ENCODE peak calls at places on chromosomes 3 and 15, in five cellular contexts. One of them, this sample, is unnamed.

GRCh38 chr3:120168611-120169010 is 74.4 kb upstream of the GSK3B start:
- DNase-seq in neural progenitor cell: no peak
- DNase-seq in foreskin fibroblast: no peak
- DNase-seq in astrocyte: no peak
- DNase-seq in thoracic aorta: no peak
- DNase-seq in this sample: no peak

GRCh38 chr3:63092545-63092944 is 185.6 kb upstream of the SYNPR start:
- DNase-seq in astrocyte: no peak
- DNase-seq in foreskin fibroblast: no peak
- DNase-seq in neural progenitor cell: peak
- DNase-seq in thoracic aorta: no peak
- DNase-seq in this sample: no peak

GRCh38 chr3:136584728-136585127 is 167.4 kb downstream of the STAG1 start:
- DNase-seq in foreskin fibroblast: no peak
- DNase-seq in astrocyte: no peak
- DNase-seq in neural progenitor cell: no peak
- DNase-seq in thoracic aorta: no peak
- DNase-seq in this sample: no peak

GRCh38 chr15:32669870-32670623 is 28.5 kb downstream of the SCG5 start:
- DNase-seq in thoracic aorta: no peak
- DNase-seq in neural progenitor cell: peak
- DNase-seq in astrocyte: no peak
- DNase-seq in foreskin fibroblast: peak
- DNase-seq in this sample: no peak

GRCh38 chr3:42804831-42805821 is 836 bp upstream of the HIGD1A start:
- DNase-seq in neural progenitor cell: peak
- DNase-seq in astrocyte: no peak
- DNase-seq in foreskin fibroblast: no peak
- DNase-seq in thoracic aorta: no peak
- DNase-seq in this sample: no peak

GRCh38 chr3:71753716-71754609 is at the start of gene GPR27:
- DNase-seq in neural progenitor cell: peak
- DNase-seq in astrocyte: peak
- DNase-seq in foreskin fibroblast: peak
- DNase-seq in thoracic aorta: no peak
- DNase-seq in this sample: no peak

GRCh38 chr3:162142511-162142910 is 645.9 kb downstream of the OTOL1 start:
- DNase-seq in astrocyte: peak
- DNase-seq in thoracic aorta: no peak
- DNase-seq in foreskin fibroblast: peak
- DNase-seq in neural progenitor cell: no peak
- DNase-seq in this sample: no peak

GRCh38 chr15:61753018-61753710 is 307.1 kb downstream of the VPS13C start:
- DNase-seq in thoracic aorta: no peak
- DNase-seq in foreskin fibroblast: no peak
- DNase-seq in neural progenitor cell: no peak
- DNase-seq in astrocyte: no peak
- DNase-seq in this sample: no peak

GRCh38 chr3:147361671-147362420 is 44.5 kb downstream of the ZIC4 start:
- DNase-seq in astrocyte: no peak
- DNase-seq in neural progenitor cell: peak
- DNase-seq in thoracic aorta: no peak
- DNase-seq in foreskin fibroblast: no peak
- DNase-seq in this sample: no peak

GRCh38 chr3:103056953-103057450 is 622.2 kb downstream of the ZPLD1 start:
- DNase-seq in thoracic aorta: no peak
- DNase-seq in astrocyte: peak
- DNase-seq in neural progenitor cell: no peak
- DNase-seq in foreskin fibroblast: no peak
- DNase-seq in this sample: no peak

GRCh38 chr15:22866066-22866465 is 27.6 kb downstream of the NIPA2 start:
- DNase-seq in astrocyte: peak
- DNase-seq in neural progenitor cell: no peak
- DNase-seq in foreskin fibroblast: no peak
- DNase-seq in thoracic aorta: no peak
- DNase-seq in this sample: no peak

GRCh38 chr3:15042936-15043335 is 22.2 kb downstream of the MRPS25 start:
- DNase-seq in neural progenitor cell: no peak
- DNase-seq in astrocyte: peak
- DNase-seq in thoracic aorta: no peak
- DNase-seq in foreskin fibroblast: no peak
- DNase-seq in this sample: no peak

GRCh38 chr15:100383302-100384107 is 41.7 kb upstream of the ADAMTS17 start:
- DNase-seq in foreskin fibroblast: no peak
- DNase-seq in astrocyte: peak
- DNase-seq in neural progenitor cell: peak
- DNase-seq in thoracic aorta: no peak
- DNase-seq in this sample: no peak

GRCh38 chr3:9129366-9129765 is 120.1 kb downstream of the SRGAP3 start:
- DNase-seq in astrocyte: no peak
- DNase-seq in thoracic aorta: no peak
- DNase-seq in neural progenitor cell: no peak
- DNase-seq in foreskin fibroblast: no peak
- DNase-seq in this sample: no peak

GRCh38 chr15:65333441-65333820 is 29.0 kb downstream of the RNU5B-1 start:
- DNase-seq in foreskin fibroblast: no peak
- DNase-seq in astrocyte: no peak
- DNase-seq in neural progenitor cell: no peak
- DNase-seq in thoracic aorta: no peak
- DNase-seq in this sample: no peak

GRCh38 chr15:65331811-65332210 is 27.3 kb downstream of the RNU5B-1 start:
- DNase-seq in foreskin fibroblast: no peak
- DNase-seq in astrocyte: no peak
- DNase-seq in neural progenitor cell: no peak
- DNase-seq in thoracic aorta: no peak
- DNase-seq in this sample: no peak

GRCh38 chr15:65333863-65334262 is 29.4 kb downstream of the RNU5B-1 start:
- DNase-seq in thoracic aorta: no peak
- DNase-seq in astrocyte: no peak
- DNase-seq in foreskin fibroblast: no peak
- DNase-seq in neural progenitor cell: peak
- DNase-seq in this sample: no peak

GRCh38 chr15:65330934-65331645 is 26.6 kb downstream of the RNU5B-1 start:
- DNase-seq in thoracic aorta: no peak
- DNase-seq in foreskin fibroblast: no peak
- DNase-seq in astrocyte: no peak
- DNase-seq in neural progenitor cell: peak
- DNase-seq in this sample: no peak

GRCh38 chr15:65332662-65333440 is 28.4 kb downstream of the RNU5B-1 start:
- DNase-seq in astrocyte: no peak
- DNase-seq in neural progenitor cell: no peak
- DNase-seq in thoracic aorta: no peak
- DNase-seq in foreskin fibroblast: no peak
- DNase-seq in this sample: no peak
- TF ChIP-seq CTCF in astrocyte: no peak
- TF ChIP-seq CTCF in neural progenitor cell: no peak
- TF ChIP-seq CTCF in thoracic aorta: no peak
- TF ChIP-seq CTCF in foreskin fibroblast: no peak
- TF ChIP-seq CTCF in this sample: no peak

GRCh38 chr15:57272770-57273357 is 103.4 kb upstream of the CGNL1 start:
- DNase-seq in neural progenitor cell: no peak
- DNase-seq in astrocyte: no peak
- DNase-seq in thoracic aorta: no peak
- DNase-seq in foreskin fibroblast: no peak
- DNase-seq in this sample: no peak

GRCh38 chr15:57278439-57278838 is 97.9 kb upstream of the CGNL1 start:
- DNase-seq in foreskin fibroblast: no peak
- DNase-seq in astrocyte: no peak
- DNase-seq in thoracic aorta: no peak
- DNase-seq in neural progenitor cell: no peak
- DNase-seq in this sample: no peak

GRCh38 chr15:57273366-57273765 is 102.9 kb upstream of the CGNL1 start:
- DNase-seq in thoracic aorta: no peak
- DNase-seq in astrocyte: no peak
- DNase-seq in foreskin fibroblast: no peak
- DNase-seq in neural progenitor cell: no peak
- DNase-seq in this sample: no peak
- TF ChIP-seq CTCF in thoracic aorta: no peak
- TF ChIP-seq CTCF in astrocyte: no peak
- TF ChIP-seq CTCF in foreskin fibroblast: no peak
- TF ChIP-seq CTCF in neural progenitor cell: no peak
- TF ChIP-seq CTCF in this sample: no peak

GRCh38 chr3:33746412-33747116 is 28.5 kb upstream of the CLASP2 start:
- DNase-seq in thoracic aorta: no peak
- DNase-seq in neural progenitor cell: no peak
- DNase-seq in astrocyte: no peak
- DNase-seq in foreskin fibroblast: no peak
- DNase-seq in this sample: no peak
- TF ChIP-seq CTCF in thoracic aorta: no peak
- TF ChIP-seq CTCF in neural progenitor cell: no peak
- TF ChIP-seq CTCF in astrocyte: no peak
- TF ChIP-seq CTCF in foreskin fibroblast: no peak
- TF ChIP-seq CTCF in this sample: no peak

GRCh38 chr3:170324962-170325361 is 32.6 kb upstream of the SKIL start:
- DNase-seq in thoracic aorta: no peak
- DNase-seq in astrocyte: no peak
- DNase-seq in neural progenitor cell: no peak
- DNase-seq in foreskin fibroblast: no peak
- DNase-seq in this sample: peak
- TF ChIP-seq CTCF in thoracic aorta: no peak
- TF ChIP-seq CTCF in astrocyte: no peak
- TF ChIP-seq CTCF in neural progenitor cell: no peak
- TF ChIP-seq CTCF in foreskin fibroblast: no peak
- TF ChIP-seq CTCF in this sample: no peak

DNA sequence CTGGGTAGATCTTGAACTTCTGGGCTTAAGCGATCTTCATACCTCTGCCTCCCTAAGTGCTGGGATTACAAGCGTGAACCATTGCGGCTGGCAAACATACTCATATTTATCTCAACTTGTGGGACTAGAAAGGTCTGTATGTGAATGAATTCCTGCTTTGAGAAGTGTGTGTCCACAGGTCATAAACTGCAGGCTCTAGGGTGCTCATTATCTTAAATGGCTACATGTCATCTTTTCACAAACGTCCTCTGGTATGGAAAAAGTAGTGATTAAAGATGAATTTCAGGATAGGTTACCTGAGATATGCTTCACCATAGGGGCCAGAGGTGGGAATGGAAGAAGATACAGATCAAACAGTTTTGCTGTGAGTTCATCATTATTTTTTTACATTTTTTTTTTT is 7.8 kb upstream of the HDAC11 start:
- DNase-seq in neural progenitor cell: no peak
- DNase-seq in foreskin fibroblast: no peak
- DNase-seq in thoracic aorta: no peak
- DNase-seq in astrocyte: no peak
- DNase-seq in this sample: no peak
- TF ChIP-seq CTCF in neural progenitor cell: no peak
- TF ChIP-seq CTCF in foreskin fibroblast: no peak
- TF ChIP-seq CTCF in thoracic aorta: no peak
- TF ChIP-seq CTCF in astrocyte: no peak
- TF ChIP-seq CTCF in this sample: no peak

This sample was measured in osteocyte.